ENCODE peak calls at places on chromosomes 1 and 21, in four cellular contexts. L is memory B cell, A is amniotic stem cell, W is ovary. X is an unnamed sample.

GRCh38 chr21:34523019-34523418 is 11.0 kb upstream of the KCNE1 start:
- DNase-seq in A (no peak), L (no peak), W (no peak), X (no peak)

GRCh38 chr1:153288634-153289275 is 24.0 kb downstream of the PGLYRP3 start:
- DNase-seq in A (no peak), L (no peak), W (no peak), X (no peak)

GRCh38 chr1:153608742-153609584 is 4.0 kb downstream of the S100A16 start:
- DNase-seq in W (peak; percentile 79), L (no peak), A (peak; percentile 89), X (peak; percentile 77)

GRCh38 chr1:170562644-170563338 is 30.8 kb downstream of the GORAB start:
- DNase-seq in A (peak; percentile 60), L (no peak), W (peak; percentile 57), X (no peak)

GRCh38 chr1:90201467-90202358 is 206.8 kb downstream of the ZNF326 start:
- DNase-seq in L (no peak), A (no peak), W (no peak), X (no peak)

GRCh38 chr1:113675299-113675698 is 84.0 kb downstream of the PHTF1 start:
- DNase-seq in W (no peak), A (no peak), L (no peak), X (no peak)

GRCh38 chr1:92484472-92485373 is 2.0 kb downstream of the GFI1 start:
- DNase-seq in L (peak; percentile 43), W (peak; percentile 21), A (no peak), X (peak; percentile 78)

GRCh38 chr1:21212126-21212525 is 35.4 kb upstream of the EIF4G3 start:
- DNase-seq in L (no peak), A (no peak), W (no peak), X (no peak)

GRCh38 chr1:25705699-25706098 is 89.1 kb downstream of the MAN1C1 start:
- DNase-seq in A (no peak), W (no peak), L (no peak), X (no peak)

GRCh38 chr1:63276625-63277024 is 45.7 kb upstream of the FOXD3 start:
- DNase-seq in A (no peak), L (no peak), W (no peak), X (no peak)

GRCh38 chr1:41418868-41419583 is 57.8 kb downstream of the FOXO6 start:
- DNase-seq in W (no peak), A (peak; percentile 75), L (no peak), X (peak; percentile 97)

GRCh38 chr21:43343992-43344886 is 82.7 kb downstream of the SIK1 start:
- DNase-seq in W (no peak), L (no peak), A (no peak), X (no peak)

GRCh38 chr1:95021085-95021484 is 51.7 kb downstream of the ALG14 start:
- DNase-seq in W (no peak), A (no peak), L (no peak), X (no peak)

GRCh38 chr1:217089239-217090014 is 366.2 kb upstream of the ESRRG start:
- DNase-seq in L (no peak), A (no peak), W (peak; percentile 28), X (no peak)

GRCh38 chr1:240169188-240169587 is 77.5 kb downstream of the FMN2 start:
- DNase-seq in W (no peak), A (no peak), L (no peak), X (no peak)

GRCh38 chr1:223726380-223727001 is 14.2 kb downstream of the CAPN2 start:
- DNase-seq in W (peak; percentile 77), A (peak; percentile 93), L (no peak), X (peak; percentile 89)

GRCh38 chr1:52632732-52633290 is at the start of gene SHISAL2A:
- DNase-seq in A (no peak), W (peak; percentile 37), L (peak; percentile 65), X (peak; percentile 77)

GRCh38 chr1:164602480-164603093 is 43.6 kb downstream of the PBX1 start:
- DNase-seq in W (peak; percentile 62), A (peak; percentile 19), L (no peak), X (peak; percentile 56)

GRCh38 chr1:167362638-167363037 is 142.0 kb downstream of the POU2F1 start:
- DNase-seq in L (no peak), A (no peak), W (no peak), X (no peak)

GRCh38 chr1:81142099-81142776 is 658.5 kb upstream of the ADGRL2 start:
- DNase-seq in A (no peak), W (no peak), L (no peak), X (no peak)

GRCh38 chr1:13814131-13814530 is 114.1 kb downstream of the PRDM2 start:
- DNase-seq in A (no peak), W (peak; percentile 76), L (no peak), X (no peak)

GRCh38 chr1:214341918-214342317 is 61.0 kb downstream of the SMYD2 start:
- DNase-seq in W (no peak), A (no peak), L (no peak), X (no peak)

GRCh38 chr1:148374101-148374500 is 109.0 kb downstream of the PPIAL4G start:
- DNase-seq in A (no peak), W (no peak), L (no peak), X (no peak)

GRCh38 chr1:117652421-117652820 is 46.6 kb downstream of the TENT5C start:
- DNase-seq in A (no peak), L (no peak), W (no peak), X (no peak)

GRCh38 chr21:25983745-25984144 is 186.8 kb downstream of the APP start:
- DNase-seq in A (no peak), L (no peak), W (no peak), X (no peak)

GRCh38 chr21:45887788-45888187 is 93.8 kb upstream of the COL6A1 start:
- DNase-seq in A (no peak), L (no peak), W (no peak), X (peak; percentile 61)

GRCh38 chr1:198575715-198576641 is 35.5 kb upstream of the ATP6V1G3 start:
- DNase-seq in L (no peak), A (no peak), W (no peak), X (no peak)

GRCh38 chr1:83495560-83495959 is 503.4 kb downstream of the TTLL7 start:
- DNase-seq in W (no peak), L (no peak), A (no peak), X (no peak)

GRCh38 chr1:243926803-243927245 is 76.8 kb upstream of the AKT3 start:
- DNase-seq in A (peak; percentile 50), W (no peak), L (no peak), X (no peak)

GRCh38 chr1:151905070-151905442 is 4.3 kb downstream of the THEM4 start:
- DNase-seq in L (no peak), A (no peak), W (no peak), X (no peak)

GRCh38 chr1:64864018-64864945 is 102.1 kb downstream of the JAK1 start:
- DNase-seq in W (no peak), A (no peak), L (peak; percentile 51), X (no peak)

GRCh38 chr1:63512584-63512983 is 10.4 kb downstream of the ITGB3BP start:
- DNase-seq in W (no peak), A (no peak), L (no peak), X (no peak)

GRCh38 chr1:178189814-178190213 is 95.9 kb downstream of the RASAL2 start:
- DNase-seq in A (no peak), W (no peak), L (no peak), X (no peak)

GRCh38 chr1:173867141-173867752 is 542 bp downstream of the GAS5 start:
- DNase-seq in A (no peak), L (no peak), W (peak; percentile 46), X (peak; percentile 77)

GRCh38 chr1:164087893-164088292 is 471.1 kb upstream of the PBX1 start:
- DNase-seq in A (no peak), L (no peak), W (no peak), X (no peak)

GRCh38 chr1:17711577-17711910 is 43.6 kb upstream of the ACTL8 start:
- DNase-seq in A (no peak), L (no peak), W (no peak), X (no peak)